ENCODE peak calls at places on chromosomes 7 and 10, in nine cellular contexts. W is Peyer's patch, M is fibroblast of pulmonary artery, O is natural killer cell, A is cardiac muscle cell, P is OCI-LY7, X is tibial artery, S is thoracic aorta, R is nephron progenitor cell. G is an unnamed sample.

GRCh38 chr7:48454750-48455192 is 283.5 kb downstream of the ABCA13 start:
- DNase-seq in M (no peak), O (no peak), X (no peak), R (no peak), A (no peak), P (no peak), S (no peak), W (no peak), G (no peak)

GRCh38 chr10:43193496-43194080 is 55.3 kb downstream of the CSGALNACT2 start:
- DNase-seq in M (no peak), S (no peak), A (no peak), X (no peak), P (no peak), R (no peak), O (no peak), W (no peak), G (peak)

GRCh38 chr7:25857376-25858067 is 294.5 kb upstream of the NFE2L3 start:
- DNase-seq in X (peak), A (peak), R (peak), M (no peak), P (no peak), O (no peak), S (no peak), W (peak), G (no peak)

GRCh38 chr10:62779487-62780248 is 24.9 kb upstream of the ADO start:
- DNase-seq in M (peak), O (peak), R (no peak), X (no peak), P (peak), W (no peak), A (peak), S (no peak), G (no peak)

GRCh38 chr10:102504179-102504975 is 605 bp downstream of the SUFU start:
- DNase-seq in M (no peak), S (no peak), P (peak), R (peak), W (peak), O (no peak), A (peak), X (peak), G (no peak)

GRCh38 chr7:134470864-134471263 is 12.0 kb upstream of the AKR1B1 start:
- DNase-seq in O (no peak), R (no peak), P (no peak), M (peak), A (peak), W (no peak), X (no peak), S (no peak), G (no peak)

GRCh38 chr7:29977926-29978652 is 11.5 kb downstream of the SCRN1 start:
- DNase-seq in P (peak), R (peak), S (no peak), X (no peak), A (no peak), W (no peak), O (no peak), M (no peak), G (no peak)

GRCh38 chr10:79381804-79382221 is 34.5 kb downstream of the PPIF start:
- DNase-seq in S (peak), X (peak), M (peak), W (peak), O (peak), A (peak), R (no peak), P (no peak), G (no peak)

GRCh38 chr10:69991151-69991550 is 61.5 kb upstream of the MACROH2A2 start:
- DNase-seq in M (no peak), P (no peak), W (no peak), S (no peak), A (no peak), X (no peak), R (no peak), O (no peak), G (no peak)

GRCh38 chr7:12067156-12067831 is 143.8 kb upstream of the TMEM106B start:
- DNase-seq in X (no peak), M (peak), W (no peak), P (peak), R (peak), A (peak), O (peak), S (no peak), G (peak)

GRCh38 chr7:151731022-151731441 is 145.9 kb downstream of the PRKAG2 start:
- DNase-seq in P (no peak), X (no peak), R (no peak), M (no peak), O (no peak), W (no peak), S (no peak), A (no peak), G (no peak)

GRCh38 chr10:87650838-87651237 is 8.8 kb upstream of the PAPSS2 start:
- DNase-seq in O (no peak), P (no peak), M (no peak), W (no peak), A (no peak), S (no peak), R (no peak), X (no peak), G (no peak)

GRCh38 chr7:39703143-39703542 is 79.8 kb downstream of the RALA start:
- DNase-seq in W (no peak), R (no peak), M (peak), X (no peak), S (no peak), P (no peak), O (no peak), A (peak), G (no peak)
- TF ChIP-seq CTCF in W (no peak), R (no peak), M (peak), X (no peak), S (no peak), P (peak), O (no peak), A (peak), G (no peak)

GRCh38 chr10:17113346-17113745 is 16.3 kb downstream of the CUBN start:
- DNase-seq in M (no peak), A (no peak), X (no peak), W (no peak), R (no peak), P (no peak), S (no peak), O (no peak), G (no peak)

GRCh38 chr10:17113889-17114288 is 15.7 kb downstream of the CUBN start:
- DNase-seq in A (peak), S (no peak), P (no peak), W (peak), M (peak), R (no peak), X (no peak), O (no peak), G (no peak)

GRCh38 chr10:17116193-17116592 is 13.4 kb downstream of the CUBN start:
- DNase-seq in W (peak), S (no peak), O (no peak), P (no peak), A (no peak), M (no peak), X (no peak), R (no peak), G (no peak)

GRCh38 chr10:17112566-17112965 is 17.0 kb downstream of the CUBN start:
- DNase-seq in S (no peak), W (no peak), P (no peak), R (no peak), A (no peak), X (no peak), O (no peak), M (no peak), G (no peak)

DNA sequence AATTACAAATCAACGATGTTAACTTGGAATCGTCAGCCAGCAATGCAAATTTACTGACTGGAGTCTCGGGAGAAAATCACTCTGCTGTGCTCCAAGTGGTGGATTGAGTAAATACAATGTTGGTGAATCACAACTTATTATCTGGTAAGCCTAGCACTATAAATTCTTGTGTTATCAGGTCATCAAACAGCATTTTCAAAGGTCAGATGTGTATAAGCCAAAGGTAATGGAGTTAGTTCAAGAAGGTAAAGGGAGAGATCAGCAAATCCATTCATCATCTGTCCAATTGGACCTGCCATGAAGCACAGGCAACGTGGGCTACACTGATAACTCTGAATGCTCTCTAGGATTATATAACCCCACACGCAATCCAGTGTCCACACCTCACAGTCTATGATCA is 13.9 kb downstream of the CUBN start:
- DNase-seq in M (peak), S (no peak), W (no peak), O (no peak), X (no peak), R (no peak), P (no peak), A (peak), G (no peak)
- TF ChIP-seq CTCF in M (no peak), S (no peak), W (no peak), O (no peak), X (no peak), R (no peak), P (no peak), A (peak), G (no peak)

DNA sequence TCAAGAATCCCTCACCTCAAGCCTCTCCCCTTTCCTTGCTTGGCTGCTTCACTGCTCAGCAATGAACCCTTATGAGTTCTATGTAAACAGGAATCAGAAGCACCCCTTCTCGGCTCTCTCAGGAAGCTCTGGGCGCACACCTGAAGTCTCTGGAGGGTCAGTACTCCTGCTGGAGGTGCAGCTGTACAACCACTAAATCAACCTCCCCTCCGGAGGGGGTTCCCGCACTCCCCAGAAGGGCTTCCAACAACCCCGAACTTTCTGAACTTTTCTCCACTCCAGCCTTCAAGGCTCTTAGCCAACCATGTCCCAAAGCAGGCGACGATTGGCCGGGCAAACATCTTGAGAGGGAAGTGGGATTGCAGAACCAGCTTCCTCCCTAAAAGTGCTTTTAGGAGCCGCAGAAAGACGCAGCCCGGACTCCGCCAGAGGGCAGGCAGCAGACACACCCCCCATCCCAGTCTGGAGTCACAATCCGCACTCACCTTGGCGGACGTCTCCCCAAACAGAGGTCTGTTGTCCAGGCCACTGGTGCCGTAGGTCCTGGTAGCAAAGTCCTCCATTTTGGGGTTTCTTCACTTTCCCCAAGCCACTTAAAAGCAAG is 489 bp downstream of the TMEM243 start:
- DNase-seq in S (no peak), A (peak), M (peak), W (no peak), P (peak), X (peak), O (no peak), R (peak), G (peak)
- TF ChIP-seq CTCF in S (no peak), A (peak), M (peak), W (no peak), P (no peak), X (no peak), O (no peak), R (no peak), G (no peak)

DNA sequence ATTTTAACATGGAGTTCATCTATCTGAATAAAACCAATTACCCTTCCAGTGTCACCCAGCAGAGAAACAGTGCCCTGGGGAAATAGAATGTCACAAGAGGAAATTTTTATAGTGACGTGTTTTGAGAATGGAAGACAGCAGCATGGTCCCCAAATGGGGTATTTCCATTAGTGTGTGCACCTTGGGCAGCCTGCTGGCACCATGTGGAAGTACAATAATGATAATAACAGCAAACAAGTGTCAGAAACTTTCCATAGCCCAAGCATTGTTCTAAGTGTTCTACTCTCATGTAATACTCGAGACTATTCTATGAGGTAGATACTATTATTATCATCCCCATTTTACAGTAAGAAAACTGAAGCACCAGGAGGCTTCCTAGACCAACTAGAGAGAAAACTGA is 2.2 kb upstream of the PDE1C start:
- DNase-seq in O (no peak), X (no peak), R (no peak), W (no peak), A (no peak), S (no peak), M (no peak), P (no peak), G (no peak)
- TF ChIP-seq CTCF in O (no peak), X (no peak), R (peak), W (no peak), A (peak), S (no peak), M (no peak), P (no peak), G (no peak)

GRCh38 chr7:107564553-107565298 is 955 bp downstream of the DUS4L start:
- DNase-seq in R (no peak), X (no peak), O (no peak), S (no peak), P (peak), M (peak), W (no peak), A (peak), G (no peak)
- TF ChIP-seq CTCF in R (no peak), X (no peak), O (no peak), S (no peak), P (no peak), M (no peak), W (no peak), A (no peak), G (no peak)

GRCh38 chr7:34709771-34710170 is 51.8 kb downstream of the NPSR1 start:
- DNase-seq in W (no peak), S (no peak), P (no peak), M (no peak), A (no peak), R (no peak), O (no peak), X (no peak), G (no peak)
- TF ChIP-seq CTCF in W (no peak), S (no peak), P (no peak), M (no peak), A (no peak), R (no peak), O (no peak), X (no peak), G (no peak)

GRCh38 chr7:112858838-112859237 is 68.6 kb upstream of the TMEM168 start:
- DNase-seq in X (no peak), R (no peak), P (no peak), A (no peak), S (no peak), W (no peak), O (no peak), M (no peak), G (no peak)
- TF ChIP-seq CTCF in X (no peak), R (no peak), P (no peak), A (no peak), S (no peak), W (no peak), O (no peak), M (no peak), G (no peak)

GRCh38 chr7:136183981-136184380 is 206.8 kb upstream of the MTPN start:
- DNase-seq in X (no peak), W (no peak), R (no peak), O (no peak), A (no peak), M (peak), P (no peak), S (no peak), G (no peak)
- TF ChIP-seq CTCF in X (no peak), W (no peak), R (peak), O (no peak), A (no peak), M (peak), P (no peak), S (no peak), G (no peak)

GRCh38 chr10:89252225-89252585 is 630 bp upstream of the LIPA start:
- DNase-seq in X (no peak), M (no peak), P (no peak), A (no peak), W (no peak), S (no peak), R (no peak), O (no peak), G (no peak)
- TF ChIP-seq CTCF in X (no peak), M (no peak), P (no peak), A (no peak), W (no peak), S (no peak), R (no peak), O (no peak), G (no peak)

DNA sequence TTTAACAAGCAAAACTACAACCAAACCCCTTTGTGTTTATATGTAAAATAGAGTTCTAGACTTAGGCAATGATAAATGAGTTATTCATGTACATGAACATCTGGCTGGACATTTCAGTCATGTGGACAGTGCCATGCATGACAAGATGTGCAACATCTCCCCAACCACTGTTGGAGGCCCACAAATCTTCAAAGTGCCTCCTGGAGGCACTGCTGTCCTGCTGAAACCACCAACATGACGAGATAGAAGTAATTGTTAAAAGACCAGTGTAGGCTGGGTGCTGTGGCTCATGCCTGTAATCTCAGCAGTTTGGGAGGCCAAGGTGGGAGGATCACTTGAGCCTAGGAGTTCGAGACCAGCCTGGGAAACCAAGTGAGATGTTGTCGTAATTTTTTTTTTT is 18.5 kb downstream of the PPIA start:
- DNase-seq in M (no peak), R (no peak), O (no peak), A (no peak), X (no peak), S (no peak), P (peak), W (no peak), G (no peak)
- TF ChIP-seq CTCF in M (no peak), R (no peak), O (no peak), A (no peak), X (no peak), S (no peak), P (peak), W (no peak), G (no peak)